ENCODE peak calls at places on chromosomes 4 and X, in four cellular contexts. S is ACHN, L is C1 segment of cervical spinal cord, C is NCI-H1105. A is an unnamed sample.

GRCh38 chr4:4901877-4902276 is 42.4 kb downstream of the MSX1 start:
- DNase-seq in L (no peak), S (no peak), C (no peak), A (no peak)

GRCh38 chr4:147360301-147360700 is 120.6 kb upstream of the EDNRA start:
- DNase-seq in C (no peak), S (no peak), L (no peak), A (peak)

GRCh38 chrX:11010476-11010875 is 100.7 kb upstream of the HCCS start:
- DNase-seq in C (no peak), L (no peak), S (no peak), A (no peak)

GRCh38 chr4:31674313-31674947 is 954.3 kb downstream of the PCDH7 start:
- DNase-seq in C (no peak), L (no peak), S (peak), A (no peak)

GRCh38 chr4:186104114-186104894 is at the start of gene FAM149A:
- DNase-seq in C (no peak), L (no peak), S (peak), A (no peak)

GRCh38 chrX:121455890-121456289 is 408.5 kb downstream of the GLUD2 start:
- DNase-seq in C (no peak), S (no peak), L (no peak), A (no peak)

GRCh38 chr4:134045411-134045810 is 156.2 kb downstream of the PABPC4L start:
- DNase-seq in L (no peak), S (no peak), C (no peak), A (no peak)

GRCh38 chr4:184792950-184793555 is 32.7 kb downstream of the ACSL1 start:
- DNase-seq in L (no peak), C (no peak), S (peak), A (peak)

GRCh38 chr4:30600246-30600645 is 119.9 kb upstream of the PCDH7 start:
- DNase-seq in S (no peak), C (no peak), L (no peak), A (no peak)

GRCh38 chrX:3295731-3296130 is 50.7 kb downstream of the MXRA5 start:
- DNase-seq in C (no peak), S (peak), L (no peak), A (no peak)

GRCh38 chrX:43750248-43750676 is 94.2 kb downstream of the MAOA start:
- DNase-seq in C (peak), L (no peak), S (peak), A (peak)

GRCh38 chr4:17846256-17846655 is 35.5 kb downstream of the NCAPG start:
- DNase-seq in C (no peak), L (no peak), S (no peak), A (no peak)